ENCODE peak calls at places on chromosomes 1 and 21, in six cellular contexts. One of them, this sample, is unnamed.

GRCh38 chr21:38773108-38774061 is 32.3 kb upstream of the ETS2 start:
- DNase-seq in choroid plexus epithelial cell: peak; percentile 96
- DNase-seq in cardiac fibroblast: peak; percentile 99
- DNase-seq in AG10803: peak; percentile 97
- DNase-seq in esophagus muscularis mucosa: no peak
- DNase-seq in bronchial epithelial cell: peak; percentile 98
- DNase-seq in this sample: peak; percentile 96

GRCh38 chr1:230067871-230068814 is 1.1 kb downstream of the GALNT2 start:
- DNase-seq in choroid plexus epithelial cell: peak; percentile 39
- DNase-seq in cardiac fibroblast: peak; percentile 37
- DNase-seq in bronchial epithelial cell: no peak
- DNase-seq in esophagus muscularis mucosa: no peak
- DNase-seq in AG10803: no peak
- DNase-seq in this sample: peak; percentile 33

GRCh38 chr1:158105342-158105741 is 75.4 kb upstream of the CD1D start:
- DNase-seq in bronchial epithelial cell: no peak
- DNase-seq in choroid plexus epithelial cell: no peak
- DNase-seq in esophagus muscularis mucosa: no peak
- DNase-seq in AG10803: no peak
- DNase-seq in cardiac fibroblast: no peak
- DNase-seq in this sample: no peak

GRCh38 chr1:47776554-47777156 is 220.5 kb downstream of the TRABD2B start:
- DNase-seq in bronchial epithelial cell: no peak
- DNase-seq in AG10803: no peak
- DNase-seq in esophagus muscularis mucosa: no peak
- DNase-seq in cardiac fibroblast: no peak
- DNase-seq in choroid plexus epithelial cell: no peak
- DNase-seq in this sample: no peak

GRCh38 chr1:228999776-229000175 is 264.5 kb downstream of the RHOU start:
- DNase-seq in cardiac fibroblast: no peak
- DNase-seq in bronchial epithelial cell: no peak
- DNase-seq in esophagus muscularis mucosa: no peak
- DNase-seq in AG10803: no peak
- DNase-seq in choroid plexus epithelial cell: no peak
- DNase-seq in this sample: no peak

GRCh38 chr1:107965112-107965991 is at the start of gene VAV3:
- DNase-seq in bronchial epithelial cell: peak; percentile 20
- DNase-seq in AG10803: peak; percentile 51
- DNase-seq in esophagus muscularis mucosa: no peak
- DNase-seq in choroid plexus epithelial cell: peak; percentile 77
- DNase-seq in cardiac fibroblast: peak; percentile 45
- DNase-seq in this sample: peak; percentile 61

GRCh38 chr1:9294440-9294773 is 1.7 kb downstream of the SPSB1 start:
- DNase-seq in choroid plexus epithelial cell: peak; percentile 68
- DNase-seq in cardiac fibroblast: peak; percentile 91
- DNase-seq in bronchial epithelial cell: peak; percentile 92
- DNase-seq in AG10803: peak; percentile 83
- DNase-seq in esophagus muscularis mucosa: no peak
- DNase-seq in this sample: peak; percentile 84

GRCh38 chr1:243964915-243965314 is 86.2 kb upstream of the ZBTB18 start:
- DNase-seq in cardiac fibroblast: peak; percentile 35
- DNase-seq in bronchial epithelial cell: peak; percentile 5
- DNase-seq in choroid plexus epithelial cell: no peak
- DNase-seq in esophagus muscularis mucosa: no peak
- DNase-seq in AG10803: peak; percentile 24
- DNase-seq in this sample: no peak

GRCh38 chr1:173099166-173099565 is 48.4 kb upstream of the TNFSF18 start:
- DNase-seq in AG10803: no peak
- DNase-seq in esophagus muscularis mucosa: no peak
- DNase-seq in choroid plexus epithelial cell: no peak
- DNase-seq in bronchial epithelial cell: no peak
- DNase-seq in cardiac fibroblast: no peak
- DNase-seq in this sample: no peak

GRCh38 chr1:109396971-109397370 is 747 bp downstream of the SORT1 start:
- DNase-seq in choroid plexus epithelial cell: no peak
- DNase-seq in esophagus muscularis mucosa: no peak
- DNase-seq in bronchial epithelial cell: peak; percentile 12
- DNase-seq in AG10803: no peak
- DNase-seq in cardiac fibroblast: no peak
- DNase-seq in this sample: peak; percentile 13

GRCh38 chr1:109396513-109396839 is 1.2 kb downstream of the SORT1 start:
- DNase-seq in cardiac fibroblast: no peak
- DNase-seq in bronchial epithelial cell: no peak
- DNase-seq in esophagus muscularis mucosa: no peak
- DNase-seq in AG10803: no peak
- DNase-seq in choroid plexus epithelial cell: no peak
- DNase-seq in this sample: no peak

GRCh38 chr1:109398343-109399225 is 866 bp upstream of the SORT1 start:
- DNase-seq in bronchial epithelial cell: peak; percentile 35
- DNase-seq in choroid plexus epithelial cell: no peak
- DNase-seq in esophagus muscularis mucosa: no peak
- DNase-seq in AG10803: no peak
- DNase-seq in cardiac fibroblast: no peak
- DNase-seq in this sample: peak; percentile 73

GRCh38 chr1:109399326-109399957 is 1.7 kb upstream of the SORT1 start:
- DNase-seq in bronchial epithelial cell: peak; percentile 67
- DNase-seq in choroid plexus epithelial cell: peak; percentile 77
- DNase-seq in AG10803: peak; percentile 56
- DNase-seq in cardiac fibroblast: peak; percentile 82
- DNase-seq in esophagus muscularis mucosa: no peak
- DNase-seq in this sample: peak; percentile 70

GRCh38 chr1:109397451-109398342 is at the start of gene SORT1:
- DNase-seq in bronchial epithelial cell: peak; percentile 43
- DNase-seq in cardiac fibroblast: peak; percentile 69
- DNase-seq in AG10803: peak; percentile 71
- DNase-seq in esophagus muscularis mucosa: peak; percentile 97
- DNase-seq in choroid plexus epithelial cell: peak; percentile 90
- DNase-seq in this sample: peak; percentile 76
- TF ChIP-seq CTCF in bronchial epithelial cell: no peak
- TF ChIP-seq CTCF in cardiac fibroblast: no peak
- TF ChIP-seq CTCF in AG10803: no peak
- TF ChIP-seq CTCF in esophagus muscularis mucosa: no peak
- TF ChIP-seq CTCF in choroid plexus epithelial cell: no peak
- TF ChIP-seq CTCF in this sample: no peak

GRCh38 chr1:37795340-37796110 is 1.9 kb downstream of the MANEAL start:
- DNase-seq in bronchial epithelial cell: peak; percentile 39
- DNase-seq in cardiac fibroblast: peak; percentile 56
- DNase-seq in esophagus muscularis mucosa: no peak
- DNase-seq in AG10803: peak; percentile 35
- DNase-seq in choroid plexus epithelial cell: peak; percentile 65
- DNase-seq in this sample: peak; percentile 74

GRCh38 chr1:37797750-37798345 is 4.2 kb downstream of the MANEAL start:
- DNase-seq in AG10803: peak; percentile 78
- DNase-seq in choroid plexus epithelial cell: peak; percentile 92
- DNase-seq in cardiac fibroblast: peak; percentile 63
- DNase-seq in bronchial epithelial cell: no peak
- DNase-seq in esophagus muscularis mucosa: no peak
- DNase-seq in this sample: no peak

GRCh38 chr1:37793773-37794371 is at the start of gene MANEAL:
- DNase-seq in esophagus muscularis mucosa: no peak
- DNase-seq in AG10803: peak; percentile 54
- DNase-seq in cardiac fibroblast: peak; percentile 41
- DNase-seq in bronchial epithelial cell: peak; percentile 20
- DNase-seq in choroid plexus epithelial cell: peak; percentile 67
- DNase-seq in this sample: peak; percentile 65

GRCh38 chr1:37792943-37793686 is 532 bp upstream of the MANEAL start:
- DNase-seq in bronchial epithelial cell: no peak
- DNase-seq in esophagus muscularis mucosa: no peak
- DNase-seq in choroid plexus epithelial cell: no peak
- DNase-seq in cardiac fibroblast: no peak
- DNase-seq in AG10803: no peak
- DNase-seq in this sample: no peak

DNA sequence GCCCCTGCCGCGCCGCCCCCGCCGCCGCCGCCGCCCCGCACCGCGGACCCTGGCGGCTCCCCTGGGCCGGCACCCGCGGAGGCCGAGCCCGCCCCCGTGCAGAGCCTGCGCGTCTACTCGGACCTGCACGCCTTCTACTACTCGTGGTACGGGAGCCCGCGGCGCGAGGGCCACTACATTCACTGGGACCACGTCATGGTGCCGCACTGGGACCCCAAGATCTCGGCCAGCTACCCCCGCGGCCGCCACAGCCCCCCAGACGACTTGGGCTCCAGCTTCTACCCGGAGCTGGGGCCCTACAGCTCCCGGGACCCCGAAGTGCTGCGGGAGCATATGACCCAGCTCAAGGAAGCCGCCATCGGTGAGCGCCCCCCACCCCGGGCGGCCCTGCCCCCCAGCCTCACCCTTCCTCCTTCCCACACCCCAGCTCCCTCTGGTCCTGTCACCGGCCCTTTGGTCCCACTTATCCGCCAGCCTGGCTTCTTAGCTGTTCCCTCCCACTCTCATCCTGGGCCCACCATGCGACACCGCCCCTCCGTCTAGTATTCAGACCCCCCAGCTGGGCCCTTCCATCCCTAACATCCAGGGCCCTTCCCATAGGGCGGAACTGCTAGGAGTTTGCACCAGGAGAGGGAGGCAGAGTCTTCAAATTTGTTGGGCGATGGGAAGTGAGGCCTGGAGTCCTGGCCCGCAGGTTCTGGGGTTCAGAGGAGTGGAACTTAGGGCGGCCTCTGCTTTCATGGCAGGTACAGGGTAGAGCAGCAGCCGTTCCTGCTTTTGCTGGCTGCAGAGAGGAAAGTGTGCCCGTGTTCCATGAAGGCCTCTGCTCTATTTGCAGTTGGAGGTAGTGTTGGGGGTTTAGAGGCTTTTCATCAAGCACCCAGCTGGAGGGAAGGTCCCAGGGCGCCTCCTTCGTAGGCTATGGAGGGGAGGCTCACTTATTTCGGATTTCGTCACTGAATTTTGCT is 1.0 kb downstream of the MANEAL start:
- DNase-seq in bronchial epithelial cell: no peak
- DNase-seq in esophagus muscularis mucosa: no peak
- DNase-seq in cardiac fibroblast: no peak
- DNase-seq in AG10803: no peak
- DNase-seq in choroid plexus epithelial cell: no peak
- DNase-seq in this sample: no peak
- H3K4me3 ChIP-seq in bronchial epithelial cell: peak overlapping the region; percentile 46
- H3K4me3 ChIP-seq in esophagus muscularis mucosa: peak overlapping the region; percentile 63
- H3K4me3 ChIP-seq in cardiac fibroblast: no peak overlapping the region
- H3K4me3 ChIP-seq in AG10803: no peak overlapping the region
- H3K4me3 ChIP-seq in choroid plexus epithelial cell: no peak overlapping the region
- H3K4me3 ChIP-seq in this sample: peak overlapping the region; percentile 11

GRCh38 chr1:196357913-196358312 is 250.3 kb downstream of the KCNT2 start:
- DNase-seq in bronchial epithelial cell: no peak
- DNase-seq in AG10803: no peak
- DNase-seq in cardiac fibroblast: no peak
- DNase-seq in esophagus muscularis mucosa: no peak
- DNase-seq in choroid plexus epithelial cell: no peak
- DNase-seq in this sample: no peak

GRCh38 chr1:196361112-196361714 is 247.0 kb downstream of the KCNT2 start:
- DNase-seq in AG10803: peak; percentile 4
- DNase-seq in esophagus muscularis mucosa: no peak
- DNase-seq in choroid plexus epithelial cell: peak; percentile 35
- DNase-seq in cardiac fibroblast: no peak
- DNase-seq in bronchial epithelial cell: peak; percentile 81
- DNase-seq in this sample: peak; percentile 84

DNA sequence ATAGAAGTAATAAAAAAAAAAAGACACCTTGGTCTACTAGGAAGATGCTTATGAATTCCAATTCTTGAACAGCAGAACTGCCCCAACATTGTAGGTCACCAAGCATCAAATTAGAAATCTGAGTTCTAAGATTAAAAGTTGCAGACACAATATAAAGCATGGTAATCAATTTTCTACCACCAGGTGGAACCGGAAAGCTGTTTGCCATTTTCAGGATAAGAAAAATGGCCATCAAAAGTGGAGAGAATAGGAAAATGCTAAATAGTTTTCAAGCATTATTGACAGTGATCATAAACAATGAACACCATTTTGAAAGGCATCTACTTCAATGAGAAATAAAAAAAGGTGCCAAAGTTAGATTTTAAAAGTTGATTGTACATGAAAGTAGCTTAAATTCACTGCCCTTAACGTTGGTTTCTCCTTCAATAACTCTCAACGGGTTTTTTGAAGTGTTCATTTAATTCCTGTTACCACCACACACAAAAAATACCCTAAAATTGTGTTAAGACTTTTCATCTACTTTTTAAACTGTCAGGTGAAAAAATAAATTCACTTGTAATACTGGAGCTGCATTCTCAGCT is 252.9 kb downstream of the KCNT2 start:
- DNase-seq in bronchial epithelial cell: peak; percentile 37
- DNase-seq in choroid plexus epithelial cell: peak; percentile 73
- DNase-seq in cardiac fibroblast: peak; percentile 58
- DNase-seq in esophagus muscularis mucosa: no peak
- DNase-seq in AG10803: peak; percentile 24
- DNase-seq in this sample: peak; percentile 50
- TF ChIP-seq CTCF in bronchial epithelial cell: peak; percentile 38
- TF ChIP-seq CTCF in choroid plexus epithelial cell: peak; percentile 69
- TF ChIP-seq CTCF in cardiac fibroblast: peak; percentile 48
- TF ChIP-seq CTCF in esophagus muscularis mucosa: peak; percentile 58
- TF ChIP-seq CTCF in AG10803: peak; percentile 61
- TF ChIP-seq CTCF in this sample: peak; percentile 64

DNA sequence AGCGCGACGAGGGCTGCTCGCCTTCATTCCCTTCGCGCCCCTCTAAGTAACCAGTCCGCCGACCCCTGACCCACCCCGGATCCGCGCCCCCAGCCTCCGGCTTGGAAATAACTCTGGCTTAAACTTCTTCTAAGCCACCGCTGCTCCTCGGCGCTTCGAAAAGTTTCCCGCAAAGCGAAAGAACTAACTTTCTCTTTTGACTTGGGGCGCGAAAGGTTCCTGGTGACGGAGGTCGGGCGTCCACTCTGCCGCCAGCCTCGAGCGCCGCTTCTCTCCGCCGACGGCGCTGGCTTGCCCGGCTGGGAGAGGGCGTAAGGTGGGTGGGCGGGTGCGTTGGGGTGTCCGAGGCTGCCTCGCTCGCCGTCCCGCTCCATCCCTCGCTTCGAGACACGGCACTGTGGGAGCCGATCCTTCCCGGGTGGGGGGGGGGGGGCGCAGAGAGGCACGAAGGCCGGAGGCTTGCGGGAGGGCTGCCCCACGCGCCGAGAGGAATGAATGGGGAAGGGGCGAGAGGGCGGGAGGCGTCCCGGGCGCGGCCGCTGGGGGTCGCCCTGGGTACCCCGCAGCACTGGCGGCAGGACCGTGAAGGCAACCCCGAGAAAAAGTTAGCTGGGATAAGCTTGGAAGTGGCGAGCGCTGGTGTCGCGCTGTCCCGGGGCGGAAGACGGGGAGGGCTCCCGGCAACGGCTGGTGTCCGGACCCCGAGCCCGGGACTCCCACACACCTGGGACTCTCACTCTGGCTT is 567 bp downstream of the ATF3 start:
- DNase-seq in bronchial epithelial cell: no peak
- DNase-seq in cardiac fibroblast: peak; percentile 49
- DNase-seq in esophagus muscularis mucosa: no peak
- DNase-seq in choroid plexus epithelial cell: peak; percentile 53
- DNase-seq in AG10803: peak; percentile 42
- DNase-seq in this sample: no peak
- H3K4me3 ChIP-seq in bronchial epithelial cell: peak overlapping the region; percentile 87
- H3K4me3 ChIP-seq in cardiac fibroblast: peak overlapping the region; percentile 82
- H3K4me3 ChIP-seq in esophagus muscularis mucosa: peak overlapping the region; percentile 86
- H3K4me3 ChIP-seq in choroid plexus epithelial cell: peak overlapping the region; percentile 83
- H3K4me3 ChIP-seq in AG10803: peak overlapping the region; percentile 79
- H3K4me3 ChIP-seq in this sample: peak overlapping the region; percentile 88

GRCh38 chr1:53592985-53593757 is 134.0 kb downstream of the DMRTB1 start:
- DNase-seq in bronchial epithelial cell: no peak
- DNase-seq in esophagus muscularis mucosa: no peak
- DNase-seq in AG10803: no peak
- DNase-seq in choroid plexus epithelial cell: no peak
- DNase-seq in cardiac fibroblast: no peak
- DNase-seq in this sample: no peak
- TF ChIP-seq CTCF in bronchial epithelial cell: no peak
- TF ChIP-seq CTCF in esophagus muscularis mucosa: no peak
- TF ChIP-seq CTCF in AG10803: no peak
- TF ChIP-seq CTCF in choroid plexus epithelial cell: no peak
- TF ChIP-seq CTCF in cardiac fibroblast: no peak
- TF ChIP-seq CTCF in this sample: no peak

GRCh38 chr1:39082140-39082799 is 56.1 kb downstream of the NDUFS5 start:
- DNase-seq in choroid plexus epithelial cell: no peak
- DNase-seq in bronchial epithelial cell: no peak
- DNase-seq in esophagus muscularis mucosa: no peak
- DNase-seq in AG10803: no peak
- DNase-seq in cardiac fibroblast: no peak
- DNase-seq in this sample: no peak
- H3K4me3 ChIP-seq in choroid plexus epithelial cell: peak overlapping the region; percentile 57
- H3K4me3 ChIP-seq in bronchial epithelial cell: no peak overlapping the region
- H3K4me3 ChIP-seq in esophagus muscularis mucosa: peak overlapping the region; percentile 67
- H3K4me3 ChIP-seq in AG10803: peak overlapping the region; percentile 26
- H3K4me3 ChIP-seq in cardiac fibroblast: peak overlapping the region; percentile 32
- H3K4me3 ChIP-seq in this sample: no peak overlapping the region

This sample was measured in epithelial cell of esophagus.